ENCODE peak calls at places on chromosomes 13 and 19, in four cellular contexts. R is A549, X is cardiac fibroblast, Y is HuH-7. F is an unnamed sample.

GRCh38 chr19:12913871-12914690 is 5.0 kb downstream of the SYCE2 start:
- DNase-seq in Y (no peak), X (peak; percentile 63), R (no peak), F (no peak)

GRCh38 chr19:32611161-32611560 is 30.2 kb downstream of the PDCD5 start:
- DNase-seq in X (no peak), Y (no peak), R (no peak), F (peak; percentile 6)

GRCh38 chr13:78239681-78240080 is 321.1 kb upstream of the EDNRB start:
- DNase-seq in R (no peak), Y (no peak), X (no peak), F (peak; percentile 17)

GRCh38 chr13:108895220-108895704 is 265.9 kb downstream of the MYO16 start:
- DNase-seq in R (no peak), Y (no peak), X (peak; percentile 52), F (peak; percentile 52)

GRCh38 chr19:18698321-18699167 is 15.1 kb downstream of the CRTC1 start:
- DNase-seq in X (no peak), Y (no peak), R (no peak), F (no peak)

GRCh38 chr19:16677060-16677459 is 16.1 kb downstream of the TMEM38A start:
- DNase-seq in Y (no peak), X (no peak), R (no peak), F (no peak)

GRCh38 chr13:110444226-110444653 is 117.3 kb downstream of the RAB20 start:
- DNase-seq in Y (no peak), X (peak; percentile 49), R (no peak), F (no peak)

GRCh38 chr19:44662686-44663085 is 8.6 kb upstream of the CEACAM19 start:
- DNase-seq in X (peak; percentile 50), R (no peak), Y (no peak), F (no peak)

GRCh38 chr19:52941941-52942370 is 18.7 kb upstream of the ZNF888 start:
- DNase-seq in R (no peak), Y (no peak), X (peak; percentile 32), F (peak; percentile 38)

GRCh38 chr19:5126498-5127223 is 157.7 kb downstream of the KDM4B start:
- DNase-seq in Y (no peak), X (no peak), R (no peak), F (no peak)

GRCh38 chr13:113959198-113959597 is 14.7 kb downstream of the C13orf46 start:
- DNase-seq in X (no peak), Y (no peak), R (no peak), F (no peak)

GRCh38 chr13:46552888-46553520 is at the start of gene LRCH1:
- DNase-seq in X (peak; percentile 94), R (peak; percentile 66), Y (peak; percentile 72), F (peak; percentile 89)

GRCh38 chr19:3396881-3397265 is 30.5 kb downstream of the NFIC start:
- DNase-seq in Y (no peak), R (no peak), X (no peak), F (no peak)